ENCODE peak calls at places on chromosomes 6 and 20, in seven cellular contexts. O is psoas muscle, J is sigmoid colon, E is fibroblast of lung, M is HFFc6, D is uterus, F is WTC11. G is an unnamed sample.

GRCh38 chr6:71621918-71622519 is 264.3 kb upstream of the RIMS1 start:
- DNase-seq in E (peak; percentile 27), M (no peak), O (no peak), D (no peak), F (no peak), J (no peak), G (no peak)

GRCh38 chr6:5516036-5516435 is 254.7 kb downstream of the FARS2 start:
- DNase-seq in F (no peak), M (no peak), E (no peak), D (no peak), J (no peak), O (no peak), G (no peak)

GRCh38 chr6:25745836-25746235 is 8.7 kb upstream of the SLC17A4 start:
- DNase-seq in M (no peak), D (no peak), O (no peak), F (no peak), J (no peak), E (no peak), G (no peak)

GRCh38 chr6:142871910-142872331 is 73.1 kb downstream of the HIVEP2 start:
- DNase-seq in M (peak; percentile 86), F (no peak), D (no peak), J (no peak), E (peak; percentile 84), O (no peak), G (no peak)

GRCh38 chr20:53824779-53825178 is 231.1 kb upstream of the ZNF217 start:
- DNase-seq in D (no peak), F (no peak), E (peak; percentile 25), M (no peak), J (no peak), O (no peak), G (no peak)

GRCh38 chr6:44609051-44609612 is 221.6 kb downstream of the CDC5L start:
- DNase-seq in J (no peak), D (no peak), O (no peak), M (no peak), F (no peak), E (no peak), G (no peak)

GRCh38 chr6:10759884-10760329 is 12.3 kb downstream of the TMEM14B start:
- DNase-seq in F (no peak), E (peak; percentile 60), M (peak; percentile 79), O (peak; percentile 57), J (peak; percentile 69), D (peak; percentile 32), G (no peak)

GRCh38 chr6:151009576-151009975 is 144.1 kb downstream of the MTHFD1L start:
- DNase-seq in E (no peak), D (no peak), O (no peak), M (no peak), F (peak; percentile 27), J (no peak), G (no peak)

GRCh38 chr20:23132930-23133559 is 46.9 kb upstream of the CD93 start:
- DNase-seq in M (no peak), E (no peak), D (no peak), F (no peak), J (peak; percentile 61), O (no peak), G (no peak)

GRCh38 chr20:38997622-38998021 is 35.5 kb downstream of the DHX35 start:
- DNase-seq in F (no peak), D (no peak), M (no peak), J (no peak), O (no peak), E (no peak), G (no peak)

GRCh38 chr6:16334671-16335070 is 96.3 kb downstream of the GMPR start:
- DNase-seq in F (no peak), J (peak; percentile 88), M (peak; percentile 89), E (peak; percentile 94), O (peak; percentile 84), D (peak; percentile 78), G (no peak)

GRCh38 chr20:37627060-37627766 is 66.6 kb upstream of the CTNNBL1 start:
- DNase-seq in D (peak; percentile 31), O (peak; percentile 60), E (peak; percentile 64), J (no peak), M (peak; percentile 21), F (peak; percentile 78), G (peak; percentile 68)

GRCh38 chr6:4059115-4059777 is 19.7 kb downstream of the FAM217A start:
- DNase-seq in J (no peak), D (no peak), O (no peak), E (peak; percentile 84), F (no peak), M (peak; percentile 82), G (no peak)

GRCh38 chr6:142187209-142187608 is 40.1 kb downstream of the VTA1 start:
- DNase-seq in M (no peak), D (no peak), E (peak; percentile 87), O (peak; percentile 55), F (no peak), J (no peak), G (no peak)

GRCh38 chr20:57435498-57436222 is 44.5 kb downstream of the RBM38 start:
- DNase-seq in O (peak; percentile 90), F (no peak), D (no peak), J (peak; percentile 83), E (no peak), M (no peak), G (no peak)

GRCh38 chr6:43927525-43928210 is 157.7 kb downstream of the VEGFA start:
- DNase-seq in M (no peak), J (peak; percentile 50), D (no peak), O (no peak), F (no peak), E (no peak), G (no peak)

GRCh38 chr6:152089992-152090391 is 282.5 kb downstream of the ESR1 start:
- DNase-seq in J (no peak), F (no peak), D (peak; percentile 54), E (peak; percentile 52), M (peak; percentile 76), O (peak; percentile 66), G (no peak)

GRCh38 chr6:6588064-6588923 is at the start of gene LY86:
- DNase-seq in F (no peak), M (no peak), J (no peak), E (no peak), O (no peak), D (peak; percentile 27), G (no peak)
- TF ChIP-seq CTCF in F (no peak), M (no peak), J (no peak), E (no peak), O (no peak), D (no peak), G (no peak)

GRCh38 chr20:18287915-18288747 is at the start of gene ZNF133:
- DNase-seq in J (peak; percentile 97), D (peak; percentile 96), O (peak; percentile 97), E (peak; percentile 94), M (peak; percentile 84), F (peak; percentile 98), G (peak; percentile 96)

GRCh38 chr20:18279231-18279630 is 9.1 kb upstream of the ZNF133 start:
- DNase-seq in O (no peak), F (no peak), M (peak; percentile 34), D (no peak), E (no peak), J (no peak), G (no peak)

GRCh38 chr20:18288748-18289705 is 700 bp downstream of the ZNF133 start:
- DNase-seq in O (peak; percentile 50), F (peak; percentile 24), M (peak; percentile 2), D (no peak), E (peak; percentile 31), J (no peak), G (no peak)

GRCh38 chr20:18287546-18287914 is 797 bp upstream of the ZNF133 start:
- DNase-seq in J (peak; percentile 63), F (no peak), D (peak; percentile 21), E (no peak), M (no peak), O (peak; percentile 57), G (no peak)

DNA sequence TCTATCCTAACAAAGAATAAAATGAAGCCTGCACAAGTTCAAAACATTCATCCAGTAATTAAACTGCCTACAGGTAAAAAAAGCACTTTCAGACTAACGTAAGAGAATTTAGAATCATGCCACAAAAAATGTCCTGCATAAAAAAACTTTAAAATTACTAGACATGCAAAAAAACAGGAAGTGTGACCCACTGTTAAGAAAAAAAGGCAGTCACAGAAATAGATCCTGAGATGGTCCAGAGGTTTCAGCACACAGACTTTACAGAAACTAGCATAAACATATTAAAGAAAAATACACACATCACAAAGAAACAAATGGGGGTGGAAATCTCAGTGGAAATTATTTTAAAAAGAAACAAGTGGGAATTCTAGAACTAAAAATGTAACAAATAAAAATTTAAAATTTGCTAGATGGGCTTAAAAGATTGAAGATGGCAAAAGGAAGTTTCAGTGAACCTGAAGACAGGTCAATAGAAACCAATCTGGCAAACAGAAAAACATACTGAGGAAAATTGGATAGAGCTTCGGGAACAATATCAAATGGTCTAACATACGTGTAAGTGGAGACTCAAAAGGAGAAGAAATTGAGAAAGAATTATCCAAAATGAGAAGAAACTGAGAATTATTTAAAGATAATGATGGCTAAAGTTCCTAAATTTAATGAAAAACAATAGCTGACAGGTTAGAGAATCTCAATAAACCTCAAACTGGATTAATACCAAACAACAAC is 3.4 kb upstream of the ZNF133 start:
- DNase-seq in F (no peak), E (peak; percentile 37), D (no peak), O (no peak), J (no peak), M (no peak), G (no peak)
- TF ChIP-seq CTCF in F (no peak), E (no peak), D (no peak), O (no peak), J (no peak), M (no peak), G (no peak)

GRCh38 chr6:34061348-34061747 is 84.5 kb downstream of the GRM4 start:
- DNase-seq in O (no peak), D (no peak), E (no peak), M (no peak), F (no peak), J (no peak), G (no peak)

GRCh38 chr6:34064675-34065074 is 81.2 kb downstream of the GRM4 start:
- DNase-seq in J (no peak), E (no peak), O (no peak), M (no peak), D (no peak), F (no peak), G (no peak)

GRCh38 chr6:34062156-34062555 is 83.7 kb downstream of the GRM4 start:
- DNase-seq in M (no peak), D (no peak), O (no peak), J (no peak), F (no peak), E (no peak), G (no peak)

GRCh38 chr6:34063641-34064040 is 82.2 kb downstream of the GRM4 start:
- DNase-seq in F (no peak), M (no peak), O (no peak), J (no peak), E (no peak), D (peak; percentile 54), G (no peak)

DNA sequence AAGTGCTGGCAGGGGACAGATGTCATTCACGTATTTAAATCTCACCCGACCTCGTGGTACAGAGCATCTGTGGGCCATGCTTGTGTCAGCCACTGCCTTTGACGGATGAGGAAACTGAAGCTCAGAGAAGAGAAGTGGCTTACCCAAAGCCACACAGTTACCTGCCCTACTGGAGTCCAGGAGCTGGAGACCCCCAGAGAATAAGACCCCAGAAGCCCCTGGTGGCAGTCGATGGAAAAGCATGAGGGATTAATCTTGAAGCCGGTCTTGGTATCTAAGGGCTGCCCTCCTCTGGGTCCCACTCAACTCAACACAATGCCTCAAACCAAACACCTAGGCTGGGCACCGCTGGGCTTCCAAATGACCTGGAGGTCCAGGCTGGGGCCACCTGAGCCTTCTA is 83.1 kb downstream of the GRM4 start:
- DNase-seq in O (no peak), J (no peak), E (no peak), M (no peak), F (peak; percentile 50), D (no peak), G (no peak)
- TF ChIP-seq CTCF in O (no peak), J (no peak), E (peak; percentile 17), M (peak; percentile 57), F (peak; percentile 68), D (no peak), G (peak; percentile 30)

GRCh38 chr6:132961610-132962009 is 147.2 kb downstream of the RPS12 start:
- DNase-seq in D (no peak), E (no peak), F (peak; percentile 21), O (no peak), M (no peak), J (no peak), G (no peak)
- TF ChIP-seq CTCF in D (no peak), E (no peak), F (peak; percentile 25), O (peak; percentile 15), M (peak; percentile 42), J (no peak), G (no peak)